ENCODE peak calls at places on chromosomes 4 and X, in five cellular contexts. One of them, this sample, is unnamed.

GRCh38 chr4:108056418-108056817 is 66.7 kb downstream of the HADH start:
- DNase-seq in tibial artery: no peak
- DNase-seq in AG10803: no peak
- DNase-seq in body of pancreas: no peak
- DNase-seq in GM10248: no peak
- DNase-seq in this sample: no peak

GRCh38 chr4:54513231-54513630 is 144.5 kb upstream of the KIT start:
- DNase-seq in tibial artery: peak
- DNase-seq in GM10248: no peak
- DNase-seq in AG10803: peak
- DNase-seq in body of pancreas: no peak
- DNase-seq in this sample: no peak

GRCh38 chr4:27278615-27279014 is 418.0 kb downstream of the STIM2 start:
- DNase-seq in GM10248: no peak
- DNase-seq in AG10803: peak
- DNase-seq in tibial artery: no peak
- DNase-seq in body of pancreas: no peak
- DNase-seq in this sample: no peak

GRCh38 chr4:126799971-126800722 is 832.6 kb upstream of the INTU start:
- DNase-seq in GM10248: no peak
- DNase-seq in AG10803: peak
- DNase-seq in body of pancreas: no peak
- DNase-seq in tibial artery: no peak
- DNase-seq in this sample: no peak

GRCh38 chr4:89661490-89661889 is 175.5 kb downstream of the SNCA start:
- DNase-seq in GM10248: no peak
- DNase-seq in body of pancreas: no peak
- DNase-seq in tibial artery: no peak
- DNase-seq in AG10803: peak
- DNase-seq in this sample: no peak

GRCh38 chr4:8140915-8141314 is 17.7 kb downstream of the ABLIM2 start:
- DNase-seq in tibial artery: no peak
- DNase-seq in GM10248: no peak
- DNase-seq in AG10803: no peak
- DNase-seq in body of pancreas: no peak
- DNase-seq in this sample: no peak

GRCh38 chr4:45442466-45442865 is 681.4 kb downstream of the GABRG1 start:
- DNase-seq in GM10248: no peak
- DNase-seq in body of pancreas: no peak
- DNase-seq in tibial artery: no peak
- DNase-seq in AG10803: no peak
- DNase-seq in this sample: no peak

GRCh38 chrX:132016628-132017430 is 6.3 kb upstream of the STK26 start:
- DNase-seq in body of pancreas: no peak
- DNase-seq in tibial artery: no peak
- DNase-seq in AG10803: no peak
- DNase-seq in GM10248: no peak
- DNase-seq in this sample: no peak

GRCh38 chr4:40335508-40335860 is 351 bp downstream of the CHRNA9 start:
- DNase-seq in body of pancreas: no peak
- DNase-seq in AG10803: peak
- DNase-seq in tibial artery: no peak
- DNase-seq in GM10248: no peak
- DNase-seq in this sample: no peak

GRCh38 chrX:147876849-147877646 is 34.7 kb upstream of the FMR1 start:
- DNase-seq in GM10248: no peak
- DNase-seq in AG10803: no peak
- DNase-seq in body of pancreas: no peak
- DNase-seq in tibial artery: no peak
- DNase-seq in this sample: no peak

GRCh38 chr4:8046925-8047541 is 107.4 kb upstream of the AFAP1 start:
- DNase-seq in AG10803: no peak
- DNase-seq in GM10248: no peak
- DNase-seq in body of pancreas: no peak
- DNase-seq in tibial artery: no peak
- DNase-seq in this sample: no peak

GRCh38 chrX:26925088-26925487 is 538.1 kb downstream of the PPP4R3C start:
- DNase-seq in GM10248: no peak
- DNase-seq in AG10803: no peak
- DNase-seq in body of pancreas: no peak
- DNase-seq in tibial artery: no peak
- DNase-seq in this sample: no peak

GRCh38 chrX:69153060-69153730 is 12.1 kb downstream of the PJA1 start:
- DNase-seq in tibial artery: no peak
- DNase-seq in GM10248: no peak
- DNase-seq in AG10803: peak
- DNase-seq in body of pancreas: peak
- DNase-seq in this sample: no peak

GRCh38 chrX:13103111-13103913 is 58.9 kb upstream of the FAM9C start:
- DNase-seq in body of pancreas: no peak
- DNase-seq in GM10248: no peak
- DNase-seq in tibial artery: no peak
- DNase-seq in AG10803: no peak
- DNase-seq in this sample: no peak

GRCh38 chr4:77072195-77072753 is 3.5 kb downstream of the CCNI start:
- DNase-seq in body of pancreas: peak
- DNase-seq in AG10803: no peak
- DNase-seq in tibial artery: no peak
- DNase-seq in GM10248: no peak
- DNase-seq in this sample: no peak

GRCh38 chr4:153346031-153346430 is 1.5 kb downstream of the MND1 start:
- DNase-seq in body of pancreas: no peak
- DNase-seq in GM10248: no peak
- DNase-seq in tibial artery: no peak
- DNase-seq in AG10803: no peak
- DNase-seq in this sample: no peak

GRCh38 chr4:24984602-24985532 is 45.9 kb downstream of the LGI2 start:
- DNase-seq in body of pancreas: no peak
- DNase-seq in tibial artery: no peak
- DNase-seq in AG10803: no peak
- DNase-seq in GM10248: no peak
- DNase-seq in this sample: no peak

GRCh38 chrX:16828126-16828908 is 41.8 kb downstream of the RBBP7 start:
- DNase-seq in AG10803: peak
- DNase-seq in body of pancreas: peak
- DNase-seq in GM10248: no peak
- DNase-seq in tibial artery: peak
- DNase-seq in this sample: no peak

GRCh38 chr4:34258176-34258575 is 1986.1 kb downstream of the ARAP2 start:
- DNase-seq in tibial artery: no peak
- DNase-seq in GM10248: no peak
- DNase-seq in AG10803: no peak
- DNase-seq in body of pancreas: no peak
- DNase-seq in this sample: no peak

GRCh38 chrX:40260123-40260751 is 162.5 kb upstream of the BCOR start:
- DNase-seq in body of pancreas: no peak
- DNase-seq in tibial artery: no peak
- DNase-seq in GM10248: no peak
- DNase-seq in AG10803: peak
- DNase-seq in this sample: no peak

GRCh38 chr4:1862055-1862911 is 6.3 kb upstream of the LETM1 start:
- DNase-seq in AG10803: no peak
- DNase-seq in tibial artery: no peak
- DNase-seq in GM10248: no peak
- DNase-seq in body of pancreas: no peak
- DNase-seq in this sample: no peak

GRCh38 chr4:145003675-145004074 is 94.3 kb downstream of the ANAPC10 start:
- DNase-seq in body of pancreas: no peak
- DNase-seq in tibial artery: no peak
- DNase-seq in GM10248: no peak
- DNase-seq in AG10803: no peak
- DNase-seq in this sample: no peak

GRCh38 chrX:120308959-120309872 is 2.0 kb downstream of the TMEM255A start:
- DNase-seq in tibial artery: peak
- DNase-seq in body of pancreas: peak
- DNase-seq in GM10248: peak
- DNase-seq in AG10803: peak
- DNase-seq in this sample: peak

GRCh38 chr4:159413252-159413941 is 310.5 kb downstream of the RAPGEF2 start:
- DNase-seq in tibial artery: no peak
- DNase-seq in body of pancreas: no peak
- DNase-seq in GM10248: no peak
- DNase-seq in AG10803: peak
- DNase-seq in this sample: no peak

GRCh38 chr4:186216465-186217024 is 10.8 kb upstream of the KLKB1 start:
- DNase-seq in GM10248: no peak
- DNase-seq in tibial artery: no peak
- DNase-seq in AG10803: no peak
- DNase-seq in body of pancreas: no peak
- DNase-seq in this sample: no peak

GRCh38 chr4:168558587-168558986 is 61.7 kb downstream of the PALLD start:
- DNase-seq in AG10803: peak
- DNase-seq in GM10248: no peak
- DNase-seq in body of pancreas: no peak
- DNase-seq in tibial artery: no peak
- DNase-seq in this sample: no peak

GRCh38 chrX:120485562-120486520 is 16.7 kb upstream of the LAMP2 start:
- DNase-seq in tibial artery: peak
- DNase-seq in AG10803: peak
- DNase-seq in GM10248: peak
- DNase-seq in body of pancreas: peak
- DNase-seq in this sample: peak

GRCh38 chr4:109690690-109691410 is 12.4 kb downstream of the CASP6 start:
- DNase-seq in GM10248: no peak
- DNase-seq in AG10803: no peak
- DNase-seq in tibial artery: no peak
- DNase-seq in body of pancreas: no peak
- DNase-seq in this sample: no peak

GRCh38 chrX:88202149-88202548 is 544.9 kb upstream of the CPXCR1 start:
- DNase-seq in body of pancreas: no peak
- DNase-seq in GM10248: no peak
- DNase-seq in tibial artery: no peak
- DNase-seq in AG10803: no peak
- DNase-seq in this sample: no peak

GRCh38 chrX:72061091-72061490 is 70.6 kb downstream of the RTL5 start:
- DNase-seq in tibial artery: no peak
- DNase-seq in AG10803: peak
- DNase-seq in body of pancreas: no peak
- DNase-seq in GM10248: no peak
- DNase-seq in this sample: no peak

GRCh38 chrX:129523076-129524055 is at the start of gene SMARCA1:
- DNase-seq in AG10803: peak
- DNase-seq in tibial artery: peak
- DNase-seq in body of pancreas: peak
- DNase-seq in GM10248: peak
- DNase-seq in this sample: no peak

GRCh38 chrX:109481986-109482385 is at the start of gene GUCY2F:
- DNase-seq in body of pancreas: no peak
- DNase-seq in tibial artery: no peak
- DNase-seq in GM10248: no peak
- DNase-seq in AG10803: no peak
- DNase-seq in this sample: no peak

GRCh38 chr4:51853027-51853682 is 10.2 kb downstream of the DCUN1D4 start:
- DNase-seq in tibial artery: no peak
- DNase-seq in AG10803: no peak
- DNase-seq in body of pancreas: peak
- DNase-seq in GM10248: no peak
- DNase-seq in this sample: no peak

DNA sequence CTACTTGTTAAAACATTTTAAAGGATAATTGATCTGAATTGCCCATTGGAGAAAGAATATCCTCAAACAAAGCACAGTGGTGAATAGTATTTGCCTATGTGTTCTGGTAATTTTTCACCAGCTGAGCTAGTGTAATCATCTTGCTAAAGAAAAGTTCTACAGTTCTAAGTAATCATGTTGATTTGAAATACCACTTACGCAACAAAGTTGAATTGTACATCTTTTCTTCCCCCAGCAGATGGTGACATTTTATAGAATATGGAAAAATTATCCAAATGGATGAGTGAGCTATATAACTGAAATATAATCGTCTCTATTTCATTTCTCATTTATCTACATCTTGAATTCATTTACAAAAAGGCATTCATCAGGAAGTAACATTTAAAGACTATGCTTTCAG is 9.7 kb upstream of the ZNF674 start:
- DNase-seq in AG10803: peak
- DNase-seq in tibial artery: no peak
- DNase-seq in body of pancreas: no peak
- DNase-seq in GM10248: no peak
- DNase-seq in this sample: no peak
- TF ChIP-seq CTCF in AG10803: peak
- TF ChIP-seq CTCF in tibial artery: peak
- TF ChIP-seq CTCF in body of pancreas: no peak
- TF ChIP-seq CTCF in GM10248: peak
- TF ChIP-seq CTCF in this sample: peak

GRCh38 chrX:155857561-155857960 is 23.6 kb upstream of the VAMP7 start:
- DNase-seq in body of pancreas: no peak
- DNase-seq in AG10803: no peak
- DNase-seq in tibial artery: no peak
- DNase-seq in GM10248: no peak
- DNase-seq in this sample: no peak
- TF ChIP-seq CTCF in body of pancreas: no peak
- TF ChIP-seq CTCF in AG10803: no peak
- TF ChIP-seq CTCF in tibial artery: no peak
- TF ChIP-seq CTCF in GM10248: peak
- TF ChIP-seq CTCF in this sample: peak

GRCh38 chrX:106038625-106039024 is at the start of gene SERPINA7:
- DNase-seq in body of pancreas: no peak
- DNase-seq in AG10803: no peak
- DNase-seq in tibial artery: no peak
- DNase-seq in GM10248: no peak
- DNase-seq in this sample: no peak

GRCh38 chrX:106037835-106038473 is 573 bp downstream of the SERPINA7 start:
- DNase-seq in GM10248: no peak
- DNase-seq in tibial artery: no peak
- DNase-seq in body of pancreas: no peak
- DNase-seq in AG10803: no peak
- DNase-seq in this sample: no peak

GRCh38 chrX:106036716-106037115 is 1.8 kb downstream of the SERPINA7 start:
- DNase-seq in tibial artery: no peak
- DNase-seq in GM10248: no peak
- DNase-seq in body of pancreas: no peak
- DNase-seq in AG10803: no peak
- DNase-seq in this sample: no peak

GRCh38 chrX:106042296-106042695 is 3.8 kb upstream of the SERPINA7 start:
- DNase-seq in body of pancreas: peak
- DNase-seq in tibial artery: no peak
- DNase-seq in AG10803: no peak
- DNase-seq in GM10248: no peak
- DNase-seq in this sample: no peak

DNA sequence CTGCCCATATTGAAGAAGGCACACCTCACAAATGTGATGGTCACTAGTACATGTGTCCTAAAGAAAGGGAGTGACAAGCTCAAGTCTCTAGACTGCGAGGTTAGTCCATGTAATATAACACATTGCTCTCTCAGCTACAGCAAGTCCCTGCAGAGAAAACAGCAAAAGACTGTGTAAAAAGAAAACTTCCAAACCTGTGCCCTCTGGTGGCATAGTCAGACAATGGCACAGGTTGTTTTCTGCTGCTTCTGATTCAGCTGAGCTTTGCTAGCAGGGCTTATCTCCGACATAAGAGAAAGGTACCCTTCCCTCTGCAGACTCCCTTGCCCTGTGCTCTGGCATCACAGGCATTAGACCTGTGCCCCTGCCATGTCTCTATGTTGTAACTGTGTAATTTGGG is 1.4 kb upstream of the SERPINA7 start:
- DNase-seq in AG10803: no peak
- DNase-seq in body of pancreas: peak
- DNase-seq in GM10248: no peak
- DNase-seq in tibial artery: no peak
- DNase-seq in this sample: no peak
- TF ChIP-seq CTCF in AG10803: no peak
- TF ChIP-seq CTCF in body of pancreas: peak
- TF ChIP-seq CTCF in GM10248: no peak
- TF ChIP-seq CTCF in tibial artery: no peak
- TF ChIP-seq CTCF in this sample: no peak

GRCh38 chr4:181569553-181569952 is 673.6 kb upstream of the TENM3 start:
- DNase-seq in tibial artery: no peak
- DNase-seq in GM10248: peak
- DNase-seq in body of pancreas: no peak
- DNase-seq in AG10803: peak
- DNase-seq in this sample: no peak
- TF ChIP-seq CTCF in tibial artery: no peak
- TF ChIP-seq CTCF in GM10248: peak
- TF ChIP-seq CTCF in body of pancreas: peak
- TF ChIP-seq CTCF in AG10803: peak
- TF ChIP-seq CTCF in this sample: no peak

This sample was measured in CD14-positive monocyte.